ENCODE peak calls at places on chromosome 4, in four cellular contexts. K is GM23338, A is trophoblast cell, E is H1. S is an unnamed sample.

GRCh38 chr4:142925161-142925560 is 79.1 kb upstream of the INPP4B start:
- DNase-seq in E (no peak), A (no peak), K (no peak), S (no peak)

GRCh38 chr4:100280807-100281206 is 90.5 kb upstream of the DDIT4L start:
- DNase-seq in E (no peak), A (no peak), K (peak; percentile 34), S (peak; percentile 65)

GRCh38 chr4:24768006-24768405 is 27.4 kb upstream of the SOD3 start:
- DNase-seq in K (no peak), E (no peak), A (no peak), S (no peak)

GRCh38 chr4:177444911-177445736 is 2.9 kb upstream of the AGA start:
- DNase-seq in E (no peak), K (peak; percentile 64), A (peak; percentile 88), S (no peak)

GRCh38 chr4:185128272-185129119 is 14.6 kb upstream of the SLC25A4 start:
- DNase-seq in K (peak; percentile 76), A (peak; percentile 59), E (peak; percentile 73), S (peak; percentile 82)

GRCh38 chr4:26081795-26082498 is 167.9 kb downstream of the SMIM20 start:
- DNase-seq in A (peak; percentile 81), E (no peak), K (peak; percentile 84), S (peak; percentile 79)

GRCh38 chr4:29051381-29051965 is 1668.7 kb upstream of the PCDH7 start:
- DNase-seq in K (peak; percentile 33), E (no peak), A (no peak), S (no peak)

GRCh38 chr4:125382995-125383394 is 68.2 kb downstream of the FAT4 start:
- DNase-seq in K (no peak), A (no peak), E (no peak), S (no peak)

GRCh38 chr4:152342293-152342692 is 193.6 kb downstream of the FBXW7 start:
- DNase-seq in E (no peak), K (no peak), A (no peak), S (no peak)

GRCh38 chr4:85603437-85604336 is 128.7 kb downstream of the ARHGAP24 start:
- DNase-seq in K (no peak), E (no peak), A (peak; percentile 71), S (no peak)

GRCh38 chr4:43244688-43245382 is 352.3 kb downstream of the GRXCR1 start:
- DNase-seq in A (no peak), E (no peak), K (no peak), S (no peak)

GRCh38 chr4:15917297-15917696 is 21.2 kb downstream of the FGFBP1 start:
- DNase-seq in K (no peak), E (no peak), A (no peak), S (no peak)

GRCh38 chr4:84639143-84639542 is 56.2 kb downstream of the CDS1 start:
- DNase-seq in E (no peak), K (peak; percentile 44), A (peak; percentile 19), S (peak; percentile 16)

GRCh38 chr4:10841697-10842096 is 157.1 kb upstream of the CLNK start:
- DNase-seq in E (no peak), A (no peak), K (no peak), S (no peak)

GRCh38 chr4:123350726-123351125 is 45.9 kb upstream of the SPRY1 start:
- DNase-seq in E (no peak), K (no peak), A (no peak), S (no peak)

GRCh38 chr4:123352240-123352945 is 44.2 kb upstream of the SPRY1 start:
- DNase-seq in E (no peak), A (no peak), K (no peak), S (no peak)

GRCh38 chr4:123352966-123353365 is 43.6 kb upstream of the SPRY1 start:
- DNase-seq in K (no peak), E (no peak), A (no peak), S (no peak)

GRCh38 chr4:123350191-123350544 is 46.4 kb upstream of the SPRY1 start:
- DNase-seq in E (no peak), K (peak; percentile 79), A (peak; percentile 16), S (peak; percentile 93)

DNA sequence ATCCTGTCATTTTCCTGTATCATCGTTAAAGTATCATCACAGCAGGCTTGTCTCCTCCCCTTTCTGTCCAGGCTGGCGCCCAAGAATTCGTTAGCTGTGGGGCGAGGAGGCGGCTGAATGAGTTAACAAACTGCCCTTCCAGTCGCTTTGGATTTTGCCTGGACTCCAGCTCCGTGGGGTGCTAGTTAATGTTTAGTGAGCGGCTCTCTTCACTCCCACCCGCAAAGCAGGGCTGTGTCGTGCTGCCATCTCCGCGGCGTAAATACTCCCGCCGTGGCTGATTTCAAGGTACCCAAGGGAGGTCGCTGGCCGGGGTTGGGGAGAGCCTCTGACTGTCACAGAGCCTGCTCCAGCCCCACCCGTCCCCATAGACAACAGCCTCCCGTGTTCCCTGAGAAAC is 44.9 kb upstream of the SPRY1 start:
- DNase-seq in A (no peak), K (no peak), E (no peak), S (no peak)
- H3K4me3 ChIP-seq in A (no peak overlapping the region), K (no peak overlapping the region), E (no peak overlapping the region), S (no peak overlapping the region)

DNA sequence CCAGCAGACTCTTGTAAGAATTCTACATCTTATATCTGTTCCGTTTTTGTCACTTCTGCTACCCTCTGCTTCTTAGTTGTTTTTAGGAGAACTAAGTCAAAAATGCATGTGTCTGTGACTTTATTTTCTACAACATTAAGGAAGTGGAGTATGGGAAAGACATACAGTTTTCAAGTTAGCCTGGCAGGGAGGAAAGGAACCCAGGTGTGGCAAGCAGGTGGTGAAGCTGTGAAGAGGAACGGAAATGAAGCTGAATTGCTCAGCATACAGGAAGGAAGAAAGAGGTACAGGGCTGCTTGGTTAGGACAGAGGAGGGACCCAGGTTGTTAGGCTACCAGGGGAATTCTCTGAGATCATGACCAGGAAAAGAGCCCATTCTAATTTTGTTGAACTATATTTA is 9.4 kb downstream of the GPRIN3 start:
- DNase-seq in A (no peak), K (peak; percentile 9), E (no peak), S (no peak)
- H3K4me2 ChIP-seq in A (no peak overlapping the region), K (no peak overlapping the region), E (no peak overlapping the region), S (no peak overlapping the region)

DNA sequence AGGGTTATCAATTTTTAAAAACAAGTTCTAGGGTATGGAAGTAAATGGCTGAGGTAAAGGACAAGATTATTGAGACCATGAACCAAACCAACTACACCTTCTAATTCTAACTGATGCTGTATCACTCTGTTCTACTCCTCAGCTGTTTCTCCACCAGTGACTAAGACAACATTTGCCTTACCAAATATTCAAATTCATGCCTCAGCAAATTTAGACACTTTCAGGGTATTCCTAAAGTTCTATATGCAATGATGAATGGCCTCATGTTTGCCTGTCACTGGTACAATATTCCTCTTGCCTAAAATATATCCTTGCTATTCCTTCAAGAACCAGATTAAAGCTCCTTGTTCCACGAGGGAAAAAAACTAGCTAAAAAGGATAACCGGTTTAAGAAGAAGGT is 5.0 kb downstream of the RPL9 start:
- DNase-seq in E (no peak), K (no peak), A (no peak), S (no peak)
- H3K79me2 ChIP-seq in E (peaks cover 35% of the 10 kb centered on the region), K (peaks cover 39% of the 10 kb centered on the region), A (peaks cover 7% of the 10 kb centered on the region), S (peaks cover 32% of the 10 kb centered on the region)

GRCh38 chr4:68410149-68410548 is 37.1 kb upstream of the TMPRSS11E start:
- DNase-seq in A (no peak), E (no peak), K (peak; percentile 49), S (peak; percentile 92)

GRCh38 chr4:68407868-68408190 is 39.4 kb upstream of the TMPRSS11E start:
- DNase-seq in E (no peak), K (peak; percentile 74), A (no peak), S (peak; percentile 43)

GRCh38 chr4:68406479-68406859 is 40.8 kb upstream of the TMPRSS11E start:
- DNase-seq in E (no peak), K (no peak), A (no peak), S (no peak)

DNA sequence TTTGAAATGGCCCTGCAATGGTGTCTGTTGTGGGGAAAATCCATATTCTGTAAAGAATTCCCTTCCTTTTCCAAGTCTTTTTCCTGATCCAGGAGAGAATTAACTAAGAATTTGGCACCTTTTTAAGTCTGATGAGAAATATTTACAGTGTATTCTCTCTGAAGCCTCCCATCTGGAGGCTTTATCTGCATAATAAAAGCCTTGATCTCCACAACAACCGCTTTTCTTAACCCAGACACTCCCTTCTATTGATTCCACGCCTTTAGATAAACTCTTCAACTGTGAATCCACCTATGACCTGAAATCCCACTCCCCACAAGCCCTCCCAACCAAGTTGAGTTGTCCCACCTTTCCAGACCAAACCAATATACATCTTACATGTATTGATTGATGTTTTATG is 43.1 kb upstream of the TMPRSS11E start:
- DNase-seq in A (no peak), K (peak; percentile 85), E (no peak), S (peak; percentile 94)
- H3K4me3 ChIP-seq in A (no peak overlapping the region), K (peak overlapping the region; percentile 3), E (no peak overlapping the region), S (no peak overlapping the region)

S was measured in mesendoderm.